ENCODE peak calls at places on chromosomes 7 and 10, in ten cellular contexts. V is endothelial cell, Q is SJSA1, B is Daoy, E is GM20000, C is mucosa of descending colon, W is fibroblast of mammary gland, Z is substantia nigra, N is PC-9, O is H7. U is an unnamed sample.

GRCh38 chr7:68440870-68441269 is 1157.4 kb upstream of the AUTS2 start:
- DNase-seq in V (no peak), Q (no peak), B (no peak), E (no peak), C (no peak), W (no peak), Z (no peak), N (no peak), O (no peak), U (no peak)

GRCh38 chr7:156725074-156725473 is 84.5 kb downstream of the RNF32 start:
- DNase-seq in V (no peak), Q (no peak), B (no peak), E (no peak), C (no peak), W (peak; percentile 74), Z (no peak), N (no peak), O (no peak), U (no peak)

GRCh38 chr10:29896053-29896452 is 163.3 kb downstream of the JCAD start:
- DNase-seq in V (no peak), Q (no peak), B (no peak), E (no peak), C (no peak), W (peak; percentile 66), Z (no peak), N (no peak), O (no peak), U (no peak)

GRCh38 chr7:92809397-92810241 is 26.8 kb downstream of the CDK6 start:
- DNase-seq in V (peak; percentile 24), Q (peak; percentile 82), B (peak; percentile 89), E (peak; percentile 58), C (peak; percentile 92), W (peak; percentile 95), Z (no peak), N (peak; percentile 76), O (no peak), U (peak; percentile 77)

GRCh38 chr7:85186521-85187241 is at the start of gene SEMA3D:
- DNase-seq in V (peak; percentile 95), Q (peak; percentile 85), B (peak; percentile 88), E (peak; percentile 76), C (peak; percentile 54), W (peak; percentile 75), Z (peak; percentile 29), N (peak; percentile 85), O (peak; percentile 87), U (peak; percentile 78)

GRCh38 chr7:73635428-73636200 is 11.3 kb upstream of the MLXIPL start:
- DNase-seq in V (no peak), Q (no peak), B (no peak), E (no peak), C (no peak), W (no peak), Z (no peak), N (no peak), O (no peak), U (no peak)

GRCh38 chr7:101164071-101164840 is 1.1 kb downstream of the VGF start:
- DNase-seq in V (peak; percentile 61), Q (peak; percentile 44), B (peak; percentile 87), E (no peak), C (no peak), W (peak; percentile 51), Z (no peak), N (peak; percentile 42), O (peak; percentile 88), U (peak; percentile 34)

GRCh38 chr10:13528875-13529713 is at the start of gene BEND7:
- DNase-seq in V (peak; percentile 65), Q (no peak), B (peak; percentile 52), E (peak; percentile 84), C (peak; percentile 43), W (no peak), Z (no peak), N (no peak), O (peak; percentile 91), U (peak; percentile 60)

GRCh38 chr10:113650172-113650571 is 13.7 kb downstream of the NRAP start:
- DNase-seq in V (no peak), Q (no peak), B (no peak), E (no peak), C (no peak), W (no peak), Z (no peak), N (no peak), O (no peak), U (no peak)

GRCh38 chr10:13658864-13659685 is 72.3 kb downstream of the PRPF18 start:
- DNase-seq in V (peak; percentile 38), Q (no peak), B (no peak), E (peak; percentile 44), C (no peak), W (no peak), Z (no peak), N (no peak), O (no peak), U (no peak)

GRCh38 chr7:88432321-88432720 is 125.6 kb upstream of the STEAP4 start:
- DNase-seq in V (no peak), Q (no peak), B (no peak), E (no peak), C (no peak), W (no peak), Z (no peak), N (no peak), O (no peak), U (no peak)

GRCh38 chr10:115939101-115939815 is 333.7 kb downstream of the GFRA1 start:
- DNase-seq in V (no peak), Q (no peak), B (no peak), E (no peak), C (no peak), W (no peak), Z (no peak), N (no peak), O (no peak), U (no peak)

GRCh38 chr7:18552943-18553584 is 57.5 kb downstream of the HDAC9 start:
- DNase-seq in V (no peak), Q (no peak), B (peak; percentile 65), E (no peak), C (no peak), W (no peak), Z (no peak), N (no peak), O (no peak), U (no peak)

GRCh38 chr7:38374507-38374906 is 101.1 kb upstream of the TARP start:
- DNase-seq in V (peak; percentile 64), Q (no peak), B (peak; percentile 46), E (peak; percentile 43), C (peak; percentile 62), W (peak; percentile 52), Z (no peak), N (no peak), O (peak; percentile 54), U (no peak)

GRCh38 chr7:95716357-95717122 is 55.8 kb upstream of the DYNC1I1 start:
- DNase-seq in V (no peak), Q (no peak), B (no peak), E (no peak), C (no peak), W (no peak), Z (no peak), N (no peak), O (no peak), U (no peak)

GRCh38 chr7:133827707-133828580 is 299.2 kb upstream of the LRGUK start:
- DNase-seq in V (no peak), Q (no peak), B (no peak), E (peak; percentile 8), C (no peak), W (no peak), Z (no peak), N (no peak), O (no peak), U (no peak)

GRCh38 chr10:43942096-43942885 is 293.6 kb upstream of the ZNF32 start:
- DNase-seq in V (peak; percentile 3), Q (no peak), B (no peak), E (no peak), C (no peak), W (no peak), Z (no peak), N (no peak), O (no peak), U (peak; percentile 9)

GRCh38 chr10:85003083-85003482 is 674.7 kb downstream of the CCSER2 start:
- DNase-seq in V (no peak), Q (no peak), B (no peak), E (no peak), C (no peak), W (no peak), Z (no peak), N (no peak), O (no peak), U (no peak)

GRCh38 chr10:93139059-93139658 is 65.5 kb downstream of the CYP26A1 start:
- DNase-seq in V (no peak), Q (no peak), B (no peak), E (no peak), C (no peak), W (no peak), Z (no peak), N (no peak), O (no peak), U (no peak)

GRCh38 chr10:124677291-124677690 is 66.9 kb downstream of the FAM53B start:
- DNase-seq in V (no peak), Q (no peak), B (no peak), E (no peak), C (no peak), W (peak; percentile 10), Z (no peak), N (no peak), O (no peak), U (no peak)

GRCh38 chr10:100519321-100520051 is at the start of gene SEC31B:
- DNase-seq in V (peak; percentile 60), Q (no peak), B (no peak), E (no peak), C (no peak), W (no peak), Z (no peak), N (no peak), O (peak; percentile 85), U (peak; percentile 46)

GRCh38 chr7:130649004-130649790 is 19.4 kb downstream of the COPG2 start:
- DNase-seq in V (no peak), Q (peak; percentile 27), B (no peak), E (peak; percentile 49), C (no peak), W (peak; percentile 80), Z (no peak), N (no peak), O (no peak), U (no peak)

GRCh38 chr7:79293655-79294142 is 159.8 kb downstream of the MAGI2 start:
- DNase-seq in V (no peak), Q (peak; percentile 57), B (peak; percentile 71), E (no peak), C (peak; percentile 66), W (peak; percentile 70), Z (no peak), N (peak; percentile 44), O (no peak), U (peak; percentile 60)

GRCh38 chr10:20990604-20991003 is 93.5 kb upstream of the NEBL start:
- DNase-seq in V (no peak), Q (peak; percentile 32), B (peak; percentile 47), E (no peak), C (no peak), W (peak; percentile 86), Z (no peak), N (no peak), O (no peak), U (no peak)

GRCh38 chr10:6401066-6401465 is 179.0 kb downstream of the PRKCQ start:
- DNase-seq in V (no peak), Q (no peak), B (no peak), E (no peak), C (no peak), W (peak; percentile 15), Z (no peak), N (no peak), O (no peak), U (no peak)

GRCh38 chr10:77070892-77071595 is 566.6 kb downstream of the KCNMA1 start:
- DNase-seq in V (no peak), Q (no peak), B (no peak), E (no peak), C (no peak), W (no peak), Z (no peak), N (no peak), O (no peak), U (no peak)

GRCh38 chr10:132679217-132679595 is 106.7 kb downstream of the NKX6-2 start:
- DNase-seq in V (no peak), Q (no peak), B (no peak), E (no peak), C (no peak), W (no peak), Z (no peak), N (no peak), O (no peak), U (no peak)

GRCh38 chr10:132628966-132629900 is 91.6 kb downstream of the INPP5A start:
- DNase-seq in V (no peak), Q (no peak), B (no peak), E (no peak), C (no peak), W (no peak), Z (no peak), N (no peak), O (no peak), U (no peak)

U was measured in stomach.